ENCODE peak calls at places on chromosomes 6 and 20, in nine cellular contexts. P is psoas muscle; N is fibroblast of mammary gland; B is cardiac muscle cell; K is fibroblast of the aortic adventitia; L is NB4; F is naive thymus-derived CD4-positive, alpha-beta T cell; R is CD8-positive, alpha-beta memory T cell; O is choroid plexus epithelial cell. M is an unnamed sample.

GRCh38 chr20:56630086-56630493 is 984 bp downstream of the TFAP2C start:
- DNase-seq in K (no peak), P (no peak), O (peak; percentile 83), F (no peak), B (peak; percentile 84), N (peak; percentile 56), L (peak; percentile 91), R (no peak), M (peak; percentile 65)

GRCh38 chr6:34671801-34672656 is 24.5 kb downstream of the ILRUN start:
- DNase-seq in B (no peak), N (peak; percentile 84), F (peak; percentile 71), P (no peak), K (peak; percentile 68), R (peak; percentile 76), L (peak; percentile 60), O (peak; percentile 33), M (peak; percentile 57)

GRCh38 chr6:41451515-41452163 is 94.5 kb upstream of the FOXP4 start:
- DNase-seq in N (peak; percentile 47), O (peak; percentile 66), F (no peak), K (peak; percentile 25), P (peak; percentile 42), R (no peak), L (no peak), B (peak; percentile 84), M (no peak)

GRCh38 chr6:45613678-45614077 is 235.9 kb upstream of the SUPT3H start:
- DNase-seq in L (no peak), F (no peak), P (peak; percentile 32), K (peak; percentile 74), B (no peak), R (no peak), O (peak; percentile 95), N (peak; percentile 98), M (no peak)

GRCh38 chr20:29300579-29301551 is 1956.6 kb upstream of the DEFB115 start:
- DNase-seq in N (no peak), F (no peak), O (no peak), R (no peak), K (no peak), P (no peak), L (no peak), B (no peak), M (no peak)

GRCh38 chr6:161443868-161444267 is 170.0 kb upstream of the AGPAT4 start:
- DNase-seq in B (no peak), P (no peak), O (no peak), R (no peak), K (peak; percentile 30), N (peak; percentile 27), L (no peak), F (no peak), M (no peak)

GRCh38 chr6:120058410-120058809 is 708.8 kb upstream of the MAN1A1 start:
- DNase-seq in K (no peak), P (no peak), O (no peak), B (no peak), N (no peak), R (no peak), L (no peak), F (no peak), M (no peak)

GRCh38 chr20:49775229-49775693 is 37.4 kb upstream of the SLC9A8 start:
- DNase-seq in L (peak; percentile 62), P (peak; percentile 77), K (peak; percentile 85), R (no peak), F (no peak), N (peak; percentile 89), O (peak; percentile 86), B (no peak), M (no peak)

GRCh38 chr6:167679791-167680604 is 146.7 kb upstream of the AFDN start:
- DNase-seq in N (no peak), R (no peak), K (no peak), P (no peak), O (no peak), B (no peak), L (no peak), F (no peak), M (no peak)

GRCh38 chr6:154447929-154448328 is 62.6 kb downstream of the CNKSR3 start:
- DNase-seq in P (no peak), N (peak; percentile 18), B (no peak), R (no peak), F (no peak), O (peak; percentile 62), K (peak; percentile 72), L (no peak), M (no peak)

GRCh38 chr6:168440520-168441433 is at the start of gene SMOC2:
- DNase-seq in P (peak; percentile 46), L (no peak), F (no peak), R (no peak), O (no peak), N (no peak), K (peak; percentile 12), B (peak; percentile 43), M (no peak)

GRCh38 chr6:36598326-36598725 is 4.2 kb downstream of the SRSF3 start:
- DNase-seq in K (no peak), F (no peak), N (no peak), L (no peak), O (no peak), P (no peak), R (no peak), B (no peak), M (no peak)
- H3K4me3 ChIP-seq in K (peak overlapping the region; percentile 95), F (peak overlapping the region; percentile 58), N (peak overlapping the region; percentile 100), L (peak overlapping the region; percentile 100), O (peak overlapping the region; percentile 91), P (peak overlapping the region; percentile 86), R (peak overlapping the region; percentile 52), B (peak overlapping the region; percentile 94), M (no peak overlapping the region)

GRCh38 chr6:24858154-24858801 is 59.6 kb upstream of the ARMH2 start:
- DNase-seq in F (peak; percentile 54), P (no peak), B (no peak), N (peak; percentile 87), O (no peak), R (peak; percentile 58), K (peak; percentile 53), L (peak; percentile 92), M (peak; percentile 14)

GRCh38 chr6:24856246-24856599 is 57.5 kb upstream of the ARMH2 start:
- DNase-seq in F (no peak), L (no peak), K (no peak), N (no peak), B (no peak), P (no peak), O (no peak), R (no peak), M (no peak)

GRCh38 chr6:24856954-24857670 is 58.4 kb upstream of the ARMH2 start:
- DNase-seq in R (no peak), P (no peak), L (no peak), O (no peak), F (no peak), B (peak; percentile 21), N (no peak), K (no peak), M (no peak)

GRCh38 chr6:24854077-24854670 is 55.5 kb upstream of the ARMH2 start:
- DNase-seq in R (no peak), F (no peak), L (no peak), N (no peak), K (no peak), B (no peak), O (no peak), P (no peak), M (no peak)

GRCh38 chr6:24855389-24856245 is 56.9 kb upstream of the ARMH2 start:
- DNase-seq in O (peak; percentile 89), P (peak; percentile 27), K (peak; percentile 81), F (peak; percentile 82), L (peak; percentile 83), N (peak; percentile 80), R (peak; percentile 78), B (peak; percentile 80), M (peak; percentile 87)
- H3K4me3 ChIP-seq in O (no peak overlapping the region), P (no peak overlapping the region), K (no peak overlapping the region), F (no peak overlapping the region), L (no peak overlapping the region), N (no peak overlapping the region), R (no peak overlapping the region), B (no peak overlapping the region), M (no peak overlapping the region)

GRCh38 chr6:31462964-31463940 is 34.7 kb upstream of the MICB start:
- DNase-seq in O (peak; percentile 88), L (no peak), N (peak; percentile 57), K (peak; percentile 73), B (peak; percentile 89), R (peak; percentile 94), F (peak; percentile 90), P (peak; percentile 70), M (peak; percentile 36)
- H3K4me3 ChIP-seq in O (peak overlapping the region; percentile 56), L (no peak overlapping the region), N (no peak overlapping the region), K (peak overlapping the region; percentile 31), B (peak overlapping the region; percentile 13), R (peak overlapping the region; percentile 92), F (peak overlapping the region; percentile 90), P (peak overlapping the region; percentile 63), M (no peak overlapping the region)

GRCh38 chr6:142854589-142855488 is 90.1 kb downstream of the HIVEP2 start:
- DNase-seq in F (no peak), P (no peak), L (no peak), O (no peak), K (no peak), B (no peak), N (no peak), R (no peak), M (no peak)

GRCh38 chr6:142855877-142856606 is 88.9 kb downstream of the HIVEP2 start:
- DNase-seq in N (no peak), L (no peak), P (no peak), K (no peak), R (peak; percentile 45), F (peak; percentile 55), B (no peak), O (no peak), M (no peak)

GRCh38 chr6:142856857-142857608 is 87.9 kb downstream of the HIVEP2 start:
- DNase-seq in O (no peak), F (peak; percentile 69), K (no peak), P (no peak), B (no peak), L (no peak), N (no peak), R (peak; percentile 70), M (no peak)

GRCh38 chr6:142856607-142856856 is 88.4 kb downstream of the HIVEP2 start:
- DNase-seq in L (no peak), O (no peak), P (no peak), K (no peak), R (no peak), B (no peak), N (no peak), F (no peak), M (no peak)

GRCh38 chr6:142857609-142858195 is 87.3 kb downstream of the HIVEP2 start:
- DNase-seq in R (no peak), O (no peak), F (peak; percentile 69), B (no peak), N (no peak), P (no peak), L (no peak), K (no peak), M (no peak)
- H3K4me3 ChIP-seq in R (peak overlapping the region; percentile 52), O (no peak overlapping the region), F (peak overlapping the region; percentile 54), B (no peak overlapping the region), N (no peak overlapping the region), P (no peak overlapping the region), L (no peak overlapping the region), K (no peak overlapping the region), M (peak overlapping the region; percentile 42)

GRCh38 chr6:42899871-42900270 is 16.0 kb upstream of the PTCRA start:
- DNase-seq in K (no peak), B (no peak), R (no peak), P (peak; percentile 17), O (no peak), N (no peak), L (no peak), F (no peak), M (no peak)
- H3K4me3 ChIP-seq in K (no peak overlapping the region), B (no peak overlapping the region), R (no peak overlapping the region), P (no peak overlapping the region), O (no peak overlapping the region), N (no peak overlapping the region), L (no peak overlapping the region), F (no peak overlapping the region), M (no peak overlapping the region)

M was measured in Jurkat, Clone E6-1.